ENCODE peak calls at places on chromosomes 3 and 15, in nine cellular contexts. B, V, S, O, A, Q, J, W and I are unnamed samples.

GRCh38 chr3:30672959-30673358 is 66.6 kb downstream of the TGFBR2 start:
- DNase-seq in B (no peak), V (no peak), J (no peak), W (no peak), Q (no peak), S (no peak), O (no peak), A (no peak), I (no peak)

GRCh38 chr3:88009066-88009465 is 49.7 kb downstream of the CGGBP1 start:
- DNase-seq in Q (no peak), J (no peak), S (no peak), O (no peak), A (no peak), B (no peak), V (no peak), W (no peak), I (no peak)

GRCh38 chr3:189324538-189325138 is 152.9 kb downstream of the TPRG1 start:
- DNase-seq in Q (peak), V (peak), S (peak), W (peak), O (peak), A (no peak), B (peak), J (peak), I (peak)

GRCh38 chr3:143240921-143241320 is 121.3 kb downstream of the CHST2 start:
- DNase-seq in O (no peak), B (no peak), W (no peak), J (no peak), S (no peak), Q (no peak), V (no peak), A (no peak), I (no peak)

GRCh38 chr15:69467636-69468035 is 15.0 kb downstream of the RPLP1 start:
- DNase-seq in S (no peak), W (no peak), Q (no peak), J (no peak), O (peak), A (no peak), B (no peak), V (no peak), I (no peak)

GRCh38 chr3:176987901-176988300 is 209.4 kb downstream of the TBL1XR1 start:
- DNase-seq in Q (no peak), J (no peak), S (no peak), V (no peak), O (no peak), W (no peak), B (no peak), A (no peak), I (no peak)

GRCh38 chr15:63764124-63764827 is 69.5 kb downstream of the HERC1 start:
- DNase-seq in O (no peak), Q (no peak), W (no peak), B (no peak), S (no peak), A (no peak), J (no peak), V (no peak), I (no peak)

GRCh38 chr15:26020871-26021270 is 157.7 kb upstream of the ATP10A start:
- DNase-seq in A (no peak), W (no peak), O (no peak), S (no peak), B (no peak), Q (no peak), J (no peak), V (no peak), I (no peak)

GRCh38 chr3:183122257-183122932 is 23.1 kb upstream of the MCCC1 start:
- DNase-seq in J (peak), W (peak), O (no peak), V (peak), B (peak), Q (no peak), A (no peak), S (peak), I (peak)

GRCh38 chr15:85742186-85742751 is 52.5 kb downstream of the KLHL25 start:
- DNase-seq in S (no peak), Q (no peak), W (no peak), J (no peak), A (peak), O (no peak), B (no peak), V (no peak), I (no peak)

GRCh38 chr15:51982013-51982769 is 10.6 kb upstream of the LEO1 start:
- DNase-seq in J (peak), Q (peak), O (peak), S (peak), B (peak), A (peak), W (peak), V (peak), I (peak)

GRCh38 chr15:44535509-44536297 is 1.2 kb upstream of the EIF3J start:
- DNase-seq in A (no peak), V (peak), B (peak), J (peak), S (no peak), W (peak), Q (no peak), O (peak), I (peak)

GRCh38 chr3:39915027-39915426 is 105.6 kb downstream of the MYRIP start:
- DNase-seq in O (no peak), W (no peak), V (no peak), J (no peak), A (no peak), Q (no peak), S (no peak), B (no peak), I (no peak)

GRCh38 chr3:129881261-129881660 is 12.2 kb downstream of the TMCC1 start:
- DNase-seq in V (no peak), B (no peak), S (no peak), J (no peak), Q (no peak), O (no peak), W (no peak), A (no peak), I (no peak)

GRCh38 chr3:61730058-61730457 is 168.7 kb downstream of the PTPRG start:
- DNase-seq in V (no peak), S (no peak), J (no peak), Q (no peak), B (no peak), W (no peak), A (no peak), O (no peak), I (no peak)

GRCh38 chr15:65212097-65212496 is 824 bp upstream of the CILP start:
- DNase-seq in S (no peak), A (no peak), J (peak), W (peak), B (no peak), V (peak), O (peak), Q (no peak), I (no peak)

GRCh38 chr3:135809038-135809437 is 156.5 kb upstream of the PPP2R3A start:
- DNase-seq in Q (no peak), S (no peak), B (no peak), O (no peak), J (no peak), V (no peak), W (no peak), A (no peak), I (no peak)

GRCh38 chr15:90872481-90873184 is 4.2 kb downstream of the FURIN start:
- DNase-seq in W (peak), V (peak), B (peak), J (peak), S (peak), O (peak), A (no peak), Q (no peak), I (no peak)

GRCh38 chr15:52148409-52148808 is 35.8 kb upstream of the BCL2L10 start:
- DNase-seq in A (no peak), Q (no peak), V (no peak), O (no peak), J (no peak), S (no peak), W (no peak), B (no peak), I (no peak)

GRCh38 chr3:186360779-186361178 is 1.3 kb downstream of the DGKG start:
- DNase-seq in B (no peak), S (no peak), W (no peak), Q (no peak), J (peak), V (no peak), O (no peak), A (peak), I (no peak)

GRCh38 chr3:32843504-32844321 is 25.9 kb downstream of the TRIM71 start:
- DNase-seq in V (no peak), A (no peak), Q (no peak), S (no peak), O (no peak), W (no peak), B (peak), J (no peak), I (no peak)

GRCh38 chr3:146498002-146498736 is 28.8 kb upstream of the PLSCR2 start:
- DNase-seq in B (no peak), V (no peak), S (no peak), O (no peak), J (no peak), W (no peak), Q (peak), A (no peak), I (peak)

GRCh38 chr15:31551323-31551722 is 224.7 kb downstream of the KLF13 start:
- DNase-seq in V (no peak), Q (no peak), A (no peak), O (no peak), S (no peak), J (no peak), W (no peak), B (no peak), I (no peak)

GRCh38 chr3:122322095-122323075 is 2.7 kb upstream of the CSTA start:
- DNase-seq in W (no peak), V (peak), O (no peak), J (peak), Q (no peak), B (no peak), A (no peak), S (no peak), I (no peak)

GRCh38 chr15:58201536-58201935 is 63.4 kb downstream of the AQP9 start:
- DNase-seq in B (no peak), A (no peak), O (no peak), S (peak), W (no peak), Q (no peak), V (no peak), J (no peak), I (no peak)

GRCh38 chr15:43977072-43977884 is 150.5 kb downstream of the WDR76 start:
- DNase-seq in B (no peak), S (no peak), O (no peak), A (no peak), J (no peak), W (peak), V (peak), Q (no peak), I (peak)

GRCh38 chr15:59896652-59897051 is 107.5 kb upstream of the FOXB1 start:
- DNase-seq in O (no peak), B (no peak), W (no peak), V (no peak), S (no peak), Q (no peak), J (no peak), A (no peak), I (no peak)

GRCh38 chr3:129809297-129809696 is 84.2 kb downstream of the TMCC1 start:
- DNase-seq in J (no peak), S (no peak), B (no peak), V (no peak), W (no peak), A (no peak), Q (no peak), O (no peak), I (no peak)

GRCh38 chr15:42940527-42940926 is 19.9 kb upstream of the TTBK2 start:
- DNase-seq in B (no peak), O (no peak), A (no peak), V (no peak), J (no peak), S (no peak), Q (no peak), W (no peak), I (no peak)

GRCh38 chr3:194672876-194673275 is 885 bp upstream of the LSG1 start:
- DNase-seq in S (no peak), O (no peak), J (no peak), V (no peak), W (no peak), B (no peak), Q (no peak), A (peak), I (no peak)

GRCh38 chr3:88775026-88775690 is 332.3 kb upstream of the EPHA3 start:
- DNase-seq in J (no peak), V (no peak), B (no peak), A (no peak), W (no peak), S (no peak), O (no peak), Q (no peak), I (no peak)

GRCh38 chr3:106299300-106300098 is 430.7 kb upstream of the CBLB start:
- DNase-seq in O (peak), Q (no peak), A (no peak), S (peak), W (peak), B (no peak), J (peak), V (peak), I (no peak)

GRCh38 chr15:99703603-99704443 is 29.4 kb downstream of the LYSMD4 start:
- DNase-seq in O (peak), S (peak), B (no peak), Q (no peak), J (peak), W (peak), V (peak), A (peak), I (no peak)

GRCh38 chr3:72036899-72037298 is 252.0 kb upstream of the PROK2 start:
- DNase-seq in V (no peak), Q (no peak), J (no peak), O (no peak), A (no peak), W (no peak), B (no peak), S (peak), I (no peak)

GRCh38 chr15:25176991-25177954 is 222.5 kb downstream of the SNRPN start:
- DNase-seq in W (no peak), Q (no peak), B (no peak), V (no peak), S (no peak), A (no peak), J (peak), O (no peak), I (no peak)

GRCh38 chr15:77715860-77716259 is 83.1 kb upstream of the LINGO1 start:
- DNase-seq in A (no peak), O (no peak), S (no peak), V (no peak), Q (no peak), J (no peak), W (no peak), B (no peak), I (no peak)